ENCODE peak calls at places on chromosomes 2 and 18, in six cellular contexts. B, L, Y, W, Z and F are unnamed samples.
A peak's percentile ranks its signal among the peaks of the same experiment; 100 is the strongest.

GRCh38 chr2:220015576-220015975 is 388.1 kb downstream of the SLC4A3 start:
- DNase-seq in B (no peak), L (no peak), Y (peak; percentile 59), W (no peak), Z (no peak), F (no peak)

GRCh38 chr2:105175231-105175630 is 66.3 kb upstream of the GPR45 start:
- DNase-seq in B (no peak), L (no peak), Y (no peak), W (no peak), Z (no peak), F (no peak)

GRCh38 chr2:111984213-111984604 is 70.9 kb upstream of the TMEM87B start:
- DNase-seq in B (no peak), L (no peak), Y (no peak), W (no peak), Z (no peak), F (no peak)

GRCh38 chr2:30428034-30428662 is 18.9 kb upstream of the LCLAT1 start:
- DNase-seq in B (no peak), L (no peak), Y (no peak), W (no peak), Z (no peak), F (no peak)

GRCh38 chr2:211035548-211036185 is 479.3 kb downstream of the CPS1 start:
- DNase-seq in B (no peak), L (no peak), Y (peak; percentile 39), W (no peak), Z (no peak), F (no peak)

GRCh38 chr2:144660518-144661316 is 140.8 kb upstream of the ZEB2 start:
- DNase-seq in B (no peak), L (no peak), Y (no peak), W (no peak), Z (no peak), F (no peak)

GRCh38 chr2:1504311-1504750 is 91.1 kb downstream of the TPO start:
- DNase-seq in B (peak; percentile 11), L (no peak), Y (no peak), W (peak; percentile 57), Z (no peak), F (no peak)

GRCh38 chr2:38634684-38635083 is 31.2 kb upstream of the GALM start:
- DNase-seq in B (no peak), L (no peak), Y (no peak), W (no peak), Z (no peak), F (no peak)

GRCh38 chr2:150167711-150168110 is 319.8 kb downstream of the RND3 start:
- DNase-seq in B (no peak), L (no peak), Y (peak; percentile 75), W (no peak), Z (no peak), F (no peak)

GRCh38 chr2:220499281-220499680 is 871.9 kb downstream of the SLC4A3 start:
- DNase-seq in B (no peak), L (no peak), Y (peak; percentile 42), W (no peak), Z (peak; percentile 52), F (no peak)

GRCh38 chr2:67487993-67488392 is 90.9 kb downstream of the ETAA1 start:
- DNase-seq in B (no peak), L (no peak), Y (no peak), W (no peak), Z (no peak), F (no peak)

GRCh38 chr2:177331446-177331997 is 61.1 kb upstream of the AGPS start:
- DNase-seq in B (no peak), L (no peak), Y (no peak), W (no peak), Z (no peak), F (no peak)

GRCh38 chr2:196528486-196529223 is 110.9 kb upstream of the CCDC150 start:
- DNase-seq in B (no peak), L (no peak), Y (no peak), W (no peak), Z (no peak), F (no peak)

GRCh38 chr2:106004854-106005253 is 189.2 kb downstream of the UXS1 start:
- DNase-seq in B (no peak), L (no peak), Y (no peak), W (no peak), Z (no peak), F (no peak)

GRCh38 chr2:1234731-1235308 is 178.4 kb upstream of the TPO start:
- DNase-seq in B (no peak), L (no peak), Y (no peak), W (peak; percentile 45), Z (no peak), F (no peak)

GRCh38 chr2:240900141-240900860 is 4.3 kb upstream of the MAB21L4 start:
- DNase-seq in B (no peak), L (no peak), Y (no peak), W (no peak), Z (no peak), F (no peak)

GRCh38 chr2:32772623-32773221 is 144.9 kb downstream of the TTC27 start:
- DNase-seq in B (no peak), L (no peak), Y (peak; percentile 77), W (no peak), Z (peak; percentile 61), F (no peak)

GRCh38 chr2:141331127-141331526 is 799.7 kb downstream of the LRP1B start:
- DNase-seq in B (no peak), L (no peak), Y (peak; percentile 65), W (no peak), Z (no peak), F (no peak)

GRCh38 chr2:176682278-176682677 is 413.0 kb downstream of the MTX2 start:
- DNase-seq in B (no peak), L (no peak), Y (peak; percentile 22), W (no peak), Z (no peak), F (no peak)

GRCh38 chr2:79638410-79638809 is 125.6 kb downstream of the CTNNA2 start:
- DNase-seq in B (no peak), L (no peak), Y (no peak), W (no peak), Z (no peak), F (no peak)

GRCh38 chr2:109435866-109436634 is 177.7 kb downstream of the SEPTIN10 start:
- DNase-seq in B (peak; percentile 24), L (no peak), Y (peak; percentile 16), W (peak; percentile 35), Z (no peak), F (no peak)

GRCh38 chr2:233700028-233700635 is 7.4 kb downstream of the UGT1A6 start:
- DNase-seq in B (no peak), L (no peak), Y (peak; percentile 97), W (no peak), Z (no peak), F (peak; percentile 74)

GRCh38 chr18:26703170-26703933 is 155.0 kb upstream of the KCTD1 start:
- DNase-seq in B (no peak), L (no peak), Y (no peak), W (no peak), Z (peak; percentile 75), F (peak; percentile 83)

GRCh38 chr18:68893396-68893795 is 95.5 kb downstream of the CCDC102B start:
- DNase-seq in B (no peak), L (no peak), Y (no peak), W (no peak), Z (no peak), F (no peak)

GRCh38 chr2:168245074-168245825 is 2.1 kb downstream of the STK39 start:
- DNase-seq in B (no peak), L (no peak), Y (peak; percentile 15), W (no peak), Z (no peak), F (no peak)

GRCh38 chr2:164803772-164804466 is 37.7 kb downstream of the COBLL1 start:
- DNase-seq in B (no peak), L (no peak), Y (no peak), W (no peak), Z (no peak), F (no peak)

GRCh38 chr2:200311139-200311538 is 4.6 kb downstream of the SPATS2L start:
- DNase-seq in B (no peak), L (no peak), Y (no peak), W (no peak), Z (no peak), F (no peak)

GRCh38 chr18:63336366-63337099 is 17.0 kb upstream of the BCL2 start:
- DNase-seq in B (no peak), L (no peak), Y (peak; percentile 86), W (no peak), Z (no peak), F (no peak)
- H3K9me3 ChIP-seq in B (no peaks in the 10 kb centered on the region), L (no peaks in the 10 kb centered on the region), Y (no peaks in the 10 kb centered on the region), W (no peaks in the 10 kb centered on the region), Z (no peaks in the 10 kb centered on the region), F (no peaks in the 10 kb centered on the region)

DNA sequence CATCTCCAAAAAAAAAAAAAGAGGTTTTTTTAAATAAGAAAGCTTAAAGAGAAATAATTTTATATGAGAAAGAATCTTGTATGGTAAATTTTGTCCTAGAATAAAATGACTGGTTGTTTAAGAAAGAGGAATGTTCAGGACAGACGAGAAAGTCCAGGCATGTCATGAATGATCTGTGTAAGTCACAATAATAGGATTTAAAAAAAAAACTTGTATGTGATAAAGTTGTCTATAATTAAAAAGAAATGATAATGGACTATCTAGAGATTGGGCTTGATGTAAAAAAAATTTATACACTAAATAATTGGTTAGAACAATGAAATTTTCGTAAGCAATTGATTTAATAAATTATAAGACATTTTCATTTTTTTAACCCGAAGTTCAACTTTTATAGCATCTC is 71.7 kb upstream of the ABCA12 start:
- DNase-seq in B (no peak), L (no peak), Y (no peak), W (no peak), Z (no peak), F (no peak)
- H3K9me3 ChIP-seq in B (no peaks in the 10 kb centered on the region), L (no peaks in the 10 kb centered on the region), Y (no peaks in the 10 kb centered on the region), W (no peaks in the 10 kb centered on the region), Z (peaks cover 72% of the 10 kb centered on the region), F (no peaks in the 10 kb centered on the region)

GRCh38 chr2:237242091-237242536 is 156.4 kb downstream of the COPS8 start:
- DNase-seq in B (no peak), L (no peak), Y (no peak), W (no peak), Z (no peak), F (no peak)
- H3K9me3 ChIP-seq in B (no peaks in the 10 kb centered on the region), L (no peaks in the 10 kb centered on the region), Y (no peaks in the 10 kb centered on the region), W (no peaks in the 10 kb centered on the region), Z (peaks cover 20% of the 10 kb centered on the region), F (peaks cover 15% of the 10 kb centered on the region)

GRCh38 chr2:116809074-116809473 is 1005.4 kb upstream of the DDX18 start:
- DNase-seq in B (no peak), L (no peak), Y (no peak), W (no peak), Z (no peak), F (no peak)

GRCh38 chr2:116802671-116803070 is 1011.8 kb upstream of the DDX18 start:
- DNase-seq in B (no peak), L (no peak), Y (no peak), W (no peak), Z (no peak), F (no peak)

GRCh38 chr2:116810071-116810470 is 1004.4 kb upstream of the DDX18 start:
- DNase-seq in B (no peak), L (no peak), Y (no peak), W (no peak), Z (no peak), F (no peak)

GRCh38 chr2:116810645-116811044 is 1003.8 kb upstream of the DDX18 start:
- DNase-seq in B (no peak), L (no peak), Y (no peak), W (no peak), Z (no peak), F (no peak)

DNA sequence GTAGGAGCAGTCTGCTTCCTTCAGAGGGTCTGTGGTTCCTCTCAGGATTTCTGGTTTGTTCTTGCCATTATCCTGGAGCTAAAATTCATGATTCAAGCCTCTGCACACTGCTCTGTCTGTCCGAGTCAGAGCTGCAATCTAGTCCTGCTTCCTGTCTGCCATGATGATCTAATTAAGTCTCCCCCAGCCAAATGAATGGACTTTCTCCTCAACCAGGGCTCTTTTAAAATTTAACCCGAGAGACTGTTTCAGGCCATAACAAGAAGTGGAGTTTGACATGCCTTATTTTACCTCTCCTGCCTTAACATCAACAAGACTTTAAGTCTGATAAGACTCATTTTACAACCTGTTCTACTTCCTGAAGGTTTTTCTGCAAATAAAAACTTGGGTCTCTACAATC is 1009.6 kb upstream of the DDX18 start:
- DNase-seq in B (no peak), L (no peak), Y (no peak), W (no peak), Z (no peak), F (no peak)
- H3K9me3 ChIP-seq in B (no peaks in the 10 kb centered on the region), L (no peaks in the 10 kb centered on the region), Y (no peaks in the 10 kb centered on the region), W (peaks cover 13% of the 10 kb centered on the region), Z (peaks cover 33% of the 10 kb centered on the region), F (peaks cover 17% of the 10 kb centered on the region)